ENCODE peak calls at places on chromosomes 1 and 21, in eight cellular contexts. U is amniotic epithelial cell; H is kidney glomerular epithelial cell; L is Calu3; C is activated naive CD4-positive, alpha-beta T cell; I is activated naive CD8-positive, alpha-beta T cell treated with anti-CD3 and anti-CD28 coated beads, Interleukin-2, amount 50 U/mL, for 24 hours; S is upper lobe of right lung; V is activated T-cell treated with anti-CD3 and anti-CD28 coated beads, Interleukin-2, amount 50 U/mL, for 4 hours. D is an unnamed sample.

GRCh38 chr1:227927971-227928741 is 19.6 kb downstream of the WNT9A start:
- DNase-seq in I (no peak), S (no peak), C (no peak), V (no peak), H (no peak), L (no peak), U (no peak), D (no peak)

GRCh38 chr1:230206976-230207375 is 139.9 kb downstream of the GALNT2 start:
- DNase-seq in S (no peak), C (no peak), U (no peak), H (no peak), V (no peak), L (no peak), I (no peak), D (no peak)

GRCh38 chr1:189405419-189405818 is 1072.2 kb downstream of the BRINP3 start:
- DNase-seq in L (no peak), C (no peak), V (no peak), H (no peak), U (no peak), S (no peak), I (no peak), D (no peak)

GRCh38 chr1:207885129-207886032 is 25.5 kb downstream of the CD34 start:
- DNase-seq in L (peak; percentile 84), H (peak; percentile 56), S (peak; percentile 84), U (peak; percentile 72), C (peak; percentile 58), V (peak; percentile 61), I (peak; percentile 79), D (peak; percentile 60)

GRCh38 chr1:57485643-57486042 is 61.8 kb upstream of the DAB1 start:
- DNase-seq in V (no peak), S (no peak), H (peak; percentile 42), I (no peak), C (no peak), U (peak; percentile 63), L (no peak), D (peak; percentile 75)

GRCh38 chr1:41492341-41492848 is 7.9 kb upstream of the EDN2 start:
- DNase-seq in I (peak; percentile 67), L (peak; percentile 65), V (no peak), C (no peak), U (no peak), S (no peak), H (no peak), D (no peak)

GRCh38 chr1:61808968-61809367 is 66.7 kb downstream of the PATJ start:
- DNase-seq in U (no peak), C (no peak), I (no peak), L (no peak), S (no peak), H (no peak), V (no peak), D (no peak)

GRCh38 chr1:221716713-221717490 is 25.0 kb downstream of the DUSP10 start:
- DNase-seq in I (no peak), U (peak; percentile 68), C (no peak), S (no peak), H (no peak), V (no peak), L (no peak), D (no peak)

GRCh38 chr1:14781811-14782210 is 183.3 kb downstream of the KAZN start:
- DNase-seq in H (no peak), I (no peak), U (no peak), L (no peak), C (no peak), V (no peak), S (no peak), D (no peak)

GRCh38 chr21:21137986-21138385 is 139.8 kb downstream of the NCAM2 start:
- DNase-seq in V (no peak), C (no peak), L (no peak), S (no peak), H (no peak), I (no peak), U (peak; percentile 74), D (no peak)

GRCh38 chr1:238063454-238063853 is 172.7 kb upstream of the ZP4 start:
- DNase-seq in H (peak; percentile 84), S (no peak), V (no peak), L (peak; percentile 86), U (no peak), C (no peak), I (no peak), D (peak; percentile 98)

GRCh38 chr1:107195476-107195875 is 54.6 kb downstream of the NTNG1 start:
- DNase-seq in I (no peak), C (no peak), U (no peak), V (no peak), L (no peak), H (peak; percentile 40), S (no peak), D (peak; percentile 72)

D was measured in renal cortical epithelial cell.